ENCODE peak calls at places on chromosome 10, in six cellular contexts. One of them, this sample, is unnamed.

GRCh38 chr10:93991596-93992284 is 2.0 kb upstream of the PLCE1 start:
- DNase-seq in mesothelial cell of epicardium: peak
- DNase-seq in NB4: no peak
- DNase-seq in HS-5: peak
- DNase-seq in fibroblast of lung: peak
- DNase-seq in T-helper 17 cell: no peak
- DNase-seq in this sample: no peak

GRCh38 chr10:11678074-11678793 is 63.9 kb upstream of the ECHDC3 start:
- DNase-seq in mesothelial cell of epicardium: no peak
- DNase-seq in NB4: peak
- DNase-seq in HS-5: peak
- DNase-seq in fibroblast of lung: peak
- DNase-seq in T-helper 17 cell: no peak
- DNase-seq in this sample: peak

GRCh38 chr10:2222631-2223030 is 485.3 kb upstream of the ADARB2 start:
- DNase-seq in mesothelial cell of epicardium: no peak
- DNase-seq in NB4: no peak
- DNase-seq in HS-5: no peak
- DNase-seq in fibroblast of lung: no peak
- DNase-seq in T-helper 17 cell: no peak
- DNase-seq in this sample: no peak

GRCh38 chr10:130656187-130656575 is 520.0 kb downstream of the GLRX3 start:
- DNase-seq in mesothelial cell of epicardium: no peak
- DNase-seq in NB4: no peak
- DNase-seq in HS-5: no peak
- DNase-seq in fibroblast of lung: no peak
- DNase-seq in T-helper 17 cell: no peak
- DNase-seq in this sample: no peak

GRCh38 chr10:21649441-21649872 is 115.4 kb downstream of the MLLT10 start:
- DNase-seq in mesothelial cell of epicardium: no peak
- DNase-seq in NB4: peak
- DNase-seq in HS-5: no peak
- DNase-seq in fibroblast of lung: no peak
- DNase-seq in T-helper 17 cell: no peak
- DNase-seq in this sample: no peak

GRCh38 chr10:10490187-10490980 is 527.3 kb upstream of the CELF2 start:
- DNase-seq in mesothelial cell of epicardium: no peak
- DNase-seq in NB4: no peak
- DNase-seq in HS-5: no peak
- DNase-seq in fibroblast of lung: no peak
- DNase-seq in T-helper 17 cell: no peak
- DNase-seq in this sample: no peak

GRCh38 chr10:49165940-49166803 is 22.0 kb downstream of the TMEM273 start:
- DNase-seq in mesothelial cell of epicardium: no peak
- DNase-seq in NB4: no peak
- DNase-seq in HS-5: no peak
- DNase-seq in fibroblast of lung: no peak
- DNase-seq in T-helper 17 cell: no peak
- DNase-seq in this sample: no peak

GRCh38 chr10:62545667-62546066 is 171.5 kb downstream of the ZNF365 start:
- DNase-seq in mesothelial cell of epicardium: no peak
- DNase-seq in NB4: peak
- DNase-seq in HS-5: peak
- DNase-seq in fibroblast of lung: peak
- DNase-seq in T-helper 17 cell: no peak
- DNase-seq in this sample: no peak

GRCh38 chr10:33094263-33095051 is 136.4 kb upstream of the ITGB1 start:
- DNase-seq in mesothelial cell of epicardium: no peak
- DNase-seq in NB4: no peak
- DNase-seq in HS-5: no peak
- DNase-seq in fibroblast of lung: no peak
- DNase-seq in T-helper 17 cell: no peak
- DNase-seq in this sample: no peak

GRCh38 chr10:79052311-79053080 is 16.3 kb upstream of the ZMIZ1 start:
- DNase-seq in mesothelial cell of epicardium: no peak
- DNase-seq in NB4: no peak
- DNase-seq in HS-5: no peak
- DNase-seq in fibroblast of lung: no peak
- DNase-seq in T-helper 17 cell: no peak
- DNase-seq in this sample: no peak

GRCh38 chr10:68560916-68561691 is 967 bp downstream of the TET1 start:
- DNase-seq in mesothelial cell of epicardium: peak
- DNase-seq in NB4: peak
- DNase-seq in HS-5: no peak
- DNase-seq in fibroblast of lung: no peak
- DNase-seq in T-helper 17 cell: no peak
- DNase-seq in this sample: peak

GRCh38 chr10:121240556-121240955 is 357.7 kb downstream of the FGFR2 start:
- DNase-seq in mesothelial cell of epicardium: no peak
- DNase-seq in NB4: no peak
- DNase-seq in HS-5: no peak
- DNase-seq in fibroblast of lung: no peak
- DNase-seq in T-helper 17 cell: no peak
- DNase-seq in this sample: no peak

GRCh38 chr10:62769574-62770242 is 34.8 kb upstream of the ADO start:
- DNase-seq in mesothelial cell of epicardium: no peak
- DNase-seq in NB4: peak
- DNase-seq in HS-5: no peak
- DNase-seq in fibroblast of lung: peak
- DNase-seq in T-helper 17 cell: no peak
- DNase-seq in this sample: no peak

GRCh38 chr10:19628767-19629443 is 187.3 kb upstream of the PLXDC2 start:
- DNase-seq in mesothelial cell of epicardium: no peak
- DNase-seq in NB4: no peak
- DNase-seq in HS-5: no peak
- DNase-seq in fibroblast of lung: peak
- DNase-seq in T-helper 17 cell: no peak
- DNase-seq in this sample: no peak

GRCh38 chr10:23073527-23073926 is 21.9 kb upstream of the MSRB2 start:
- DNase-seq in mesothelial cell of epicardium: no peak
- DNase-seq in NB4: no peak
- DNase-seq in HS-5: no peak
- DNase-seq in fibroblast of lung: no peak
- DNase-seq in T-helper 17 cell: no peak
- DNase-seq in this sample: no peak

GRCh38 chr10:22816298-22816653 is 101.9 kb upstream of the PIP4K2A start:
- DNase-seq in mesothelial cell of epicardium: no peak
- DNase-seq in NB4: peak
- DNase-seq in HS-5: no peak
- DNase-seq in fibroblast of lung: peak
- DNase-seq in T-helper 17 cell: no peak
- DNase-seq in this sample: no peak

GRCh38 chr10:5465976-5466450 is 33.4 kb downstream of the CALML5 start:
- DNase-seq in mesothelial cell of epicardium: no peak
- DNase-seq in NB4: no peak
- DNase-seq in HS-5: no peak
- DNase-seq in fibroblast of lung: no peak
- DNase-seq in T-helper 17 cell: no peak
- DNase-seq in this sample: no peak

GRCh38 chr10:2439983-2440382 is 627.4 kb upstream of the PFKP start:
- DNase-seq in mesothelial cell of epicardium: no peak
- DNase-seq in NB4: no peak
- DNase-seq in HS-5: no peak
- DNase-seq in fibroblast of lung: no peak
- DNase-seq in T-helper 17 cell: no peak
- DNase-seq in this sample: no peak

GRCh38 chr10:12594448-12594944 is 245.1 kb downstream of the CAMK1D start:
- DNase-seq in mesothelial cell of epicardium: no peak
- DNase-seq in NB4: no peak
- DNase-seq in HS-5: no peak
- DNase-seq in fibroblast of lung: no peak
- DNase-seq in T-helper 17 cell: no peak
- DNase-seq in this sample: no peak

GRCh38 chr10:106863549-106863948 is 301.0 kb downstream of the SORCS1 start:
- DNase-seq in mesothelial cell of epicardium: no peak
- DNase-seq in NB4: peak
- DNase-seq in HS-5: no peak
- DNase-seq in fibroblast of lung: no peak
- DNase-seq in T-helper 17 cell: no peak
- DNase-seq in this sample: no peak

GRCh38 chr10:104326991-104327610 is 11.2 kb downstream of the ITPRIP start:
- DNase-seq in mesothelial cell of epicardium: no peak
- DNase-seq in NB4: no peak
- DNase-seq in HS-5: no peak
- DNase-seq in fibroblast of lung: peak
- DNase-seq in T-helper 17 cell: no peak
- DNase-seq in this sample: no peak

GRCh38 chr10:79022565-79023488 is 45.9 kb upstream of the ZMIZ1 start:
- DNase-seq in mesothelial cell of epicardium: peak
- DNase-seq in NB4: peak
- DNase-seq in HS-5: no peak
- DNase-seq in fibroblast of lung: peak
- DNase-seq in T-helper 17 cell: no peak
- DNase-seq in this sample: no peak

GRCh38 chr10:120503695-120504094 is 46.7 kb downstream of the PLPP4 start:
- DNase-seq in mesothelial cell of epicardium: no peak
- DNase-seq in NB4: no peak
- DNase-seq in HS-5: no peak
- DNase-seq in fibroblast of lung: no peak
- DNase-seq in T-helper 17 cell: no peak
- DNase-seq in this sample: no peak

This sample was measured in activated B cell treated with CpG ODN at 0.5 μM for 24 hours.